ENCODE peak calls at places on chromosomes 13 and 19, in four cellular contexts. One of them, this sample, is unnamed.

GRCh38 chr19:54459282-54460229 is 4.0 kb downstream of the LENG9 start:
- DNase-seq in CD8-positive, alpha-beta T cell: no peak
- DNase-seq in NCI-H2081 treated with DMSO at 0.1 percent for 48 hours: no peak
- DNase-seq in CD4-positive, alpha-beta T cell: no peak
- DNase-seq in this sample: no peak

GRCh38 chr13:21541271-21541670 is 62.7 kb downstream of the MICU2 start:
- DNase-seq in CD8-positive, alpha-beta T cell: no peak
- DNase-seq in NCI-H2081 treated with DMSO at 0.1 percent for 48 hours: no peak
- DNase-seq in CD4-positive, alpha-beta T cell: no peak
- DNase-seq in this sample: no peak

GRCh38 chr19:33813391-33814101 is 16.9 kb downstream of the KCTD15 start:
- DNase-seq in CD8-positive, alpha-beta T cell: no peak
- DNase-seq in NCI-H2081 treated with DMSO at 0.1 percent for 48 hours: no peak
- DNase-seq in CD4-positive, alpha-beta T cell: no peak
- DNase-seq in this sample: no peak

GRCh38 chr13:26867451-26868067 is 107.0 kb upstream of the GPR12 start:
- DNase-seq in CD8-positive, alpha-beta T cell: no peak
- DNase-seq in NCI-H2081 treated with DMSO at 0.1 percent for 48 hours: no peak
- DNase-seq in CD4-positive, alpha-beta T cell: no peak
- DNase-seq in this sample: peak

GRCh38 chr19:1871630-1872029 is 8.3 kb upstream of the KLF16 start:
- DNase-seq in CD8-positive, alpha-beta T cell: no peak
- DNase-seq in NCI-H2081 treated with DMSO at 0.1 percent for 48 hours: no peak
- DNase-seq in CD4-positive, alpha-beta T cell: no peak
- DNase-seq in this sample: no peak

GRCh38 chr19:4609878-4610511 is 29.3 kb upstream of the TNFAIP8L1 start:
- DNase-seq in CD8-positive, alpha-beta T cell: no peak
- DNase-seq in NCI-H2081 treated with DMSO at 0.1 percent for 48 hours: no peak
- DNase-seq in CD4-positive, alpha-beta T cell: no peak
- DNase-seq in this sample: no peak

GRCh38 chr13:113121928-113122420 is 625 bp upstream of the F10 start:
- DNase-seq in CD8-positive, alpha-beta T cell: no peak
- DNase-seq in NCI-H2081 treated with DMSO at 0.1 percent for 48 hours: no peak
- DNase-seq in CD4-positive, alpha-beta T cell: no peak
- DNase-seq in this sample: no peak

GRCh38 chr13:34971473-34971872 is 29.4 kb downstream of the NBEA start:
- DNase-seq in CD8-positive, alpha-beta T cell: no peak
- DNase-seq in NCI-H2081 treated with DMSO at 0.1 percent for 48 hours: no peak
- DNase-seq in CD4-positive, alpha-beta T cell: no peak
- DNase-seq in this sample: no peak

GRCh38 chr13:69545500-69546025 is 562.1 kb upstream of the ATXN8OS start:
- DNase-seq in CD8-positive, alpha-beta T cell: no peak
- DNase-seq in NCI-H2081 treated with DMSO at 0.1 percent for 48 hours: no peak
- DNase-seq in CD4-positive, alpha-beta T cell: no peak
- DNase-seq in this sample: no peak

GRCh38 chr13:19864018-19864338 is 529 bp upstream of the ZMYM5 start:
- DNase-seq in CD8-positive, alpha-beta T cell: no peak
- DNase-seq in NCI-H2081 treated with DMSO at 0.1 percent for 48 hours: no peak
- DNase-seq in CD4-positive, alpha-beta T cell: peak
- DNase-seq in this sample: no peak

GRCh38 chr19:38062959-38063786 is 156.2 kb downstream of the SIPA1L3 start:
- DNase-seq in CD8-positive, alpha-beta T cell: no peak
- DNase-seq in NCI-H2081 treated with DMSO at 0.1 percent for 48 hours: peak
- DNase-seq in CD4-positive, alpha-beta T cell: no peak
- DNase-seq in this sample: peak

GRCh38 chr19:41541990-41542584 is 33.9 kb upstream of the CEACAM21 start:
- DNase-seq in CD8-positive, alpha-beta T cell: peak
- DNase-seq in NCI-H2081 treated with DMSO at 0.1 percent for 48 hours: no peak
- DNase-seq in CD4-positive, alpha-beta T cell: peak
- DNase-seq in this sample: peak

GRCh38 chr13:40340368-40341085 is 325.9 kb downstream of the FOXO1 start:
- DNase-seq in CD8-positive, alpha-beta T cell: no peak
- DNase-seq in NCI-H2081 treated with DMSO at 0.1 percent for 48 hours: no peak
- DNase-seq in CD4-positive, alpha-beta T cell: no peak
- DNase-seq in this sample: peak

GRCh38 chr13:23751195-23751594 is 138.0 kb downstream of the MIPEP start:
- DNase-seq in CD8-positive, alpha-beta T cell: no peak
- DNase-seq in NCI-H2081 treated with DMSO at 0.1 percent for 48 hours: no peak
- DNase-seq in CD4-positive, alpha-beta T cell: no peak
- DNase-seq in this sample: no peak

GRCh38 chr13:49655906-49656305 is 27.6 kb downstream of the ARL11 start:
- DNase-seq in CD8-positive, alpha-beta T cell: no peak
- DNase-seq in NCI-H2081 treated with DMSO at 0.1 percent for 48 hours: no peak
- DNase-seq in CD4-positive, alpha-beta T cell: no peak
- DNase-seq in this sample: no peak